ENCODE peak calls at places on chromosome 16, in six cellular contexts. W is upper lobe of left lung, T is HepG2, J is A549, V is GM12878, X is K562. G is an unnamed sample.
A peak's percentile ranks its signal among the peaks of the same experiment; 100 is the strongest.

GRCh38 chr16:69767459-69768229 is 5.5 kb downstream of the WWP2 start:
- ATAC-seq in W (no peak), T (no peak), J (no peak), V (peak; percentile 20), X (no peak), G (no peak)

GRCh38 chr16:50690177-50690576 is 3.2 kb upstream of the NOD2 start:
- ATAC-seq in W (no peak), T (no peak), J (no peak), V (peak; percentile 30), X (no peak), G (no peak)

GRCh38 chr16:30740364-30741251 is 7.6 kb upstream of the PHKG2 start:
- ATAC-seq in W (peak; percentile 91), T (no peak), J (peak; percentile 81), V (no peak), X (peak; percentile 90), G (peak; percentile 90)

GRCh38 chr16:22232277-22233049 is 26.4 kb downstream of the EEF2K start:
- ATAC-seq in W (peak; percentile 23), T (peak; percentile 93), J (peak; percentile 95), V (no peak), X (peak; percentile 64), G (no peak)

GRCh38 chr16:31127182-31127581 is 8.3 kb downstream of the PRSS8 start:
- ATAC-seq in W (no peak), T (no peak), J (no peak), V (no peak), X (no peak), G (no peak)

GRCh38 chr16:6099102-6099501 is 1001.5 kb upstream of the EEF2KMT start:
- ATAC-seq in W (no peak), T (no peak), J (no peak), V (no peak), X (no peak), G (no peak)

GRCh38 chr16:3457434-3458252 is 14.2 kb downstream of the NAA60 start:
- ATAC-seq in W (peak; percentile 99), T (peak; percentile 83), J (peak; percentile 95), V (peak; percentile 93), X (peak; percentile 98), G (peak; percentile 96)

GRCh38 chr16:68954871-68955635 is 111.7 kb downstream of the TANGO6 start:
- ATAC-seq in W (no peak), T (no peak), J (no peak), V (no peak), X (no peak), G (no peak)

GRCh38 chr16:87043273-87044030 is 273.7 kb downstream of the C16orf95 start:
- ATAC-seq in W (no peak), T (no peak), J (no peak), V (no peak), X (no peak), G (peak; percentile 15)

GRCh38 chr16:49150341-49150740 is 131.3 kb downstream of the CBLN1 start:
- ATAC-seq in W (no peak), T (no peak), J (no peak), V (no peak), X (no peak), G (no peak)

GRCh38 chr16:71364306-71364705 is 5.8 kb downstream of the CALB2 start:
- ATAC-seq in W (no peak), T (no peak), J (no peak), V (no peak), X (no peak), G (no peak)

GRCh38 chr16:79659352-79659751 is 58.8 kb upstream of the MAF start:
- ATAC-seq in W (no peak), T (no peak), J (no peak), V (no peak), X (no peak), G (no peak)

GRCh38 chr16:67345401-67345800 is 18.8 kb downstream of the LRRC36 start:
- ATAC-seq in W (peak; percentile 16), T (no peak), J (no peak), V (no peak), X (no peak), G (no peak)

GRCh38 chr16:11630230-11631056 is 37.8 kb upstream of the SNN start:
- ATAC-seq in W (no peak), T (peak; percentile 78), J (no peak), V (no peak), X (no peak), G (no peak)

GRCh38 chr16:57668259-57668563 is at the start of gene ADGRG3:
- ATAC-seq in W (peak; percentile 11), T (no peak), J (no peak), V (no peak), X (no peak), G (no peak)

GRCh38 chr16:26196806-26197205 is 505.0 kb downstream of the HS3ST4 start:
- ATAC-seq in W (no peak), T (no peak), J (no peak), V (no peak), X (no peak), G (no peak)

GRCh38 chr16:88065747-88066142 is 114.5 kb downstream of the BANP start:
- ATAC-seq in W (no peak), T (no peak), J (no peak), V (no peak), X (no peak), G (no peak)

GRCh38 chr16:50555892-50556673 is 7.9 kb downstream of the NKD1 start:
- ATAC-seq in W (no peak), T (peak; percentile 5), J (no peak), V (no peak), X (no peak), G (peak; percentile 53)

GRCh38 chr16:80719573-80719972 is 84.8 kb downstream of the CDYL2 start:
- ATAC-seq in W (no peak), T (no peak), J (no peak), V (no peak), X (no peak), G (no peak)

GRCh38 chr16:85153656-85154091 is 41.4 kb upstream of the CIBAR2 start:
- ATAC-seq in W (no peak), T (no peak), J (no peak), V (peak; percentile 60), X (no peak), G (no peak)

GRCh38 chr16:48091077-48091476 is 64.7 kb downstream of the ABCC12 start:
- ATAC-seq in W (no peak), T (no peak), J (no peak), V (no peak), X (no peak), G (no peak)

GRCh38 chr16:53933407-53933806 is 229.5 kb downstream of the FTO start:
- ATAC-seq in W (no peak), T (no peak), J (no peak), V (no peak), X (no peak), G (no peak)

GRCh38 chr16:52532384-52532783 is 14.6 kb downstream of the TOX3 start:
- ATAC-seq in W (no peak), T (no peak), J (no peak), V (no peak), X (no peak), G (no peak)

GRCh38 chr16:15466131-15466530 is 31.7 kb downstream of the BMERB1 start:
- ATAC-seq in W (no peak), T (no peak), J (no peak), V (no peak), X (no peak), G (no peak)

GRCh38 chr16:70381604-70382342 is 35.1 kb downstream of the DDX19A start:
- ATAC-seq in W (peak; percentile 28), T (peak; percentile 22), J (peak; percentile 23), V (peak; percentile 18), X (no peak), G (peak; percentile 38)

GRCh38 chr16:50473375-50473945 is 74.7 kb upstream of the NKD1 start:
- ATAC-seq in W (no peak), T (no peak), J (no peak), V (peak; percentile 61), X (peak; percentile 67), G (no peak)

GRCh38 chr16:69438465-69438864 is 14.0 kb downstream of the CYB5B start:
- ATAC-seq in W (no peak), T (no peak), J (no peak), V (peak; percentile 78), X (no peak), G (no peak)

DNA sequence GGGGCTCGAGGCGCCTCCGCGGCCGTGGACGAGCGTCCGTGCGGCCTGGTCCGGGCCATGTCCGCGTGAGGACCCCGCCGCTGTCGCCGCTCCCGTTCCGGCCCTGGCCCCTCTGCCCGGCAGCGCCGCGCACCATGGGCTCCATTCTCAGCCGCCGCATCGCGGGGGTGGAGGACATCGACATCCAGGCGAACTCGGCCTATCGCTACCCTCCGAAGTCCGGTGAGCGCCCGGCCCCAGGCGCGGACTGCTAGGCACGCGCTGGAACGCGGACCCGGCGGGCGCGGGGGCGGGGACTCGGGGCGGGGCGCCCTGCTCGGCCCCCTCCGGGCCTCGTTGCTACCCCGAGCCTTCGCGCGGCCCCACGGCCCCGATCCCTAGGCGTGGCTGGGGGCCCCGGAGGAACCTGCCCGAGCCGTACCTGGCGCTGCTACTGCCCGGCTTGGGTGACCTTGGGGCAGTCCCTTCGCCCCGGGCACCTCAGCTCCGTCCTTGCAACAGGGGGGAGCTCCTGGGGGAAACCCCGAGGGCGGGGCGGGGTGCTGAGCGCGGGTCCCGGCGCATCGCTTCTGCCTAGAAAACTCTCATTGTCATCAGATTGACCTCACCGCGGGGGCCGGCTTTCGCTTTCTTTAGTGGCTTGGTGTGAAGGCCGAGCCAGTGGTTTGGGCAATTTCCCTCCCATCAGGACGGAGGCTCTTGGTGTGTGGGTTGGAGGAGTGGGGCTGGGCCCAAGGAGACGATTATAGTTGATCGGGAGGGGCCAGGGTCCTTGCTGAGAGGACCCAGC is 396 bp downstream of the MGRN1 start:
- ATAC-seq in W (peak; percentile 76), T (peak; percentile 79), J (peak; percentile 41), V (peak; percentile 83), X (peak; percentile 59), G (peak; percentile 54)
- TF ChIP-seq POLR2A in W (no peak), T (peak; percentile 90), J (peak; percentile 98), V (peak; percentile 79), X (peak; percentile 79), G (peak; percentile 95)

DNA sequence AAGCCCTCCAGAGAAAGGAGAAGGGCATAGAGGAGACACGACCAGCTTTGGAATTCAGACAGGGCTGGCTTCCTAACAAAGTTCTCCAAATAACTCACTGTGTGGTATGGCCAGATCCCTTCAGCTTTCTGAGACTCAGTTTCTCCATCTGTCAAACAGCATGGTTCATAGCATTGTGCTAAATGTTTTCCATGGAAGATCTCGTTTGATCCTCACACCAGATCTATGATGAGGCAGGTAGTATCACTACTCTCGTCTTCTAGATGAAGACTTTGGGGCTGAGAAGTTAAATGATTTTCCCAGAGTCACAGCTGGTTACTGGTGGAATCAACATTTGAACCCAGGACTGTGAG is 507.3 kb downstream of the HAPSTR1 start:
- ATAC-seq in W (no peak), T (no peak), J (no peak), V (no peak), X (no peak), G (no peak)
- H3K27ac ChIP-seq in W (no peak overlapping the region), T (no peak overlapping the region), J (no peak overlapping the region), V (no peak overlapping the region), X (peak overlapping the region; percentile 88), G (no peak overlapping the region)

GRCh38 chr16:27549857-27550581 is at the start of the genes GTF3C1 and KATNIP:
- ATAC-seq in W (peak; percentile 98), T (peak; percentile 99), J (peak; percentile 99), V (peak; percentile 97), X (peak; percentile 98), G (peak; percentile 100)
- TF ChIP-seq EP300 in W (no peak), T (no peak), J (no peak), V (no peak), X (no peak), G (no peak)

DNA sequence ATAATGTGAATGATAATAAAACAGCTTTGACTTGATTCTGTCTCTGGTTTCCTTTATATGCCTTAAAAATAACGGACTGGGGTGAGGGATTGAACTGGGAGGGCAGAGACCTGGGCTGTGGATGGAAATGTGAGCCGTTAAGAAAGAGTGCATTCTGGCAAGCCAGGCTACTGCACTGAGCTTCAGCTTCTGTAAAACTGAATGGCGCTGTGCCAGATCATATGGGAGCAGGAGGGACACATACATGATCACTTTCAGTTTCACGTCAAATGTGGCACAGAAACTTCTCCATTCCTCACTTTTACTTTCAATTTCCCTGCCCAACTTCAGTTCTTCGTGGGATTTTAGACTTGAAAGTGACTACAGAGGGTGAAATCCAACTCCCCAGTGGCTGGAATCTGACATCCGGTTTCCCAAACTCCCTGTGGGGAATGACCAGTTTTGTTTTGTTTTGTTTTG is 1.1 kb downstream of the MT2A start:
- ATAC-seq in W (peak; percentile 43), T (peak; percentile 5), J (no peak), V (peak; percentile 66), X (peak; percentile 31), G (no peak)
- TF ChIP-seq POLR2A in W (no peak), T (no peak), J (no peak), V (no peak), X (no peak), G (no peak)